ENCODE peak calls at places on chromosomes 3 and 15, in eight cellular contexts. M is endothelial cell of umbilical vein, F is hepatocyte, W is H1, O is fibroblast of lung, T is PC-3, Y is GM23248, L is mammary epithelial cell. E is an unnamed sample.

GRCh38 chr3:195253981-195254432 is 17.0 kb downstream of the XXYLT1 start:
- DNase-seq in O (no peak), Y (no peak), M (no peak), L (no peak), T (no peak), F (no peak), W (no peak), E (no peak)

GRCh38 chr3:100089802-100090668 is 24.3 kb downstream of the FILIP1L start:
- DNase-seq in Y (peak; percentile 89), W (peak; percentile 10), M (no peak), F (peak; percentile 65), O (peak; percentile 70), L (peak; percentile 39), T (peak; percentile 67), E (peak; percentile 63)

GRCh38 chr15:75836953-75837321 is 6.3 kb upstream of the UBE2Q2 start:
- DNase-seq in T (peak; percentile 71), Y (peak; percentile 91), L (peak; percentile 82), O (peak; percentile 88), W (no peak), M (peak; percentile 42), F (no peak), E (peak; percentile 8)

GRCh38 chr3:161310649-161311423 is 60.5 kb downstream of the SPTSSB start:
- DNase-seq in Y (no peak), W (no peak), M (no peak), O (no peak), T (no peak), F (no peak), L (no peak), E (no peak)

GRCh38 chr15:63922551-63923315 is 89.0 kb upstream of the HERC1 start:
- DNase-seq in T (no peak), W (no peak), Y (no peak), L (no peak), F (no peak), M (no peak), O (no peak), E (no peak)

GRCh38 chr3:58332575-58333179 is at the start of gene PXK:
- DNase-seq in Y (peak; percentile 94), L (peak; percentile 75), M (peak; percentile 75), O (peak; percentile 77), W (no peak), F (peak; percentile 88), T (peak; percentile 74), E (peak; percentile 70)

GRCh38 chr3:158722108-158722507 is 10.1 kb downstream of the RARRES1 start:
- DNase-seq in Y (no peak), F (no peak), O (no peak), T (no peak), L (no peak), M (no peak), W (no peak), E (peak; percentile 22)

GRCh38 chr15:89975482-89976291 is 25.4 kb upstream of the ZNF710 start:
- DNase-seq in M (no peak), Y (no peak), L (no peak), W (no peak), T (no peak), O (no peak), F (no peak), E (no peak)

GRCh38 chr3:61628636-61629035 is 67.3 kb downstream of the PTPRG start:
- DNase-seq in Y (peak; percentile 20), W (no peak), O (no peak), F (no peak), T (no peak), M (no peak), L (no peak), E (no peak)

GRCh38 chr15:60972301-60972700 is 256.8 kb downstream of the RORA start:
- DNase-seq in F (no peak), M (peak; percentile 25), W (no peak), O (peak; percentile 96), Y (peak; percentile 95), T (peak; percentile 15), L (peak; percentile 46), E (no peak)

GRCh38 chr3:184343200-184343876 is 5.9 kb downstream of the FAM131A start:
- DNase-seq in Y (no peak), L (no peak), T (no peak), M (no peak), W (no peak), O (peak; percentile 50), F (no peak), E (no peak)

GRCh38 chr3:152200476-152201422 is 68.0 kb upstream of the MBNL1 start:
- DNase-seq in L (no peak), Y (no peak), O (no peak), F (no peak), M (peak; percentile 46), T (no peak), W (no peak), E (no peak)

GRCh38 chr15:66780973-66781718 is 79.1 kb downstream of the SMAD6 start:
- DNase-seq in O (no peak), Y (no peak), T (no peak), F (no peak), M (no peak), L (no peak), W (no peak), E (no peak)

GRCh38 chr3:19013879-19014278 is 134.4 kb upstream of the KCNH8 start:
- DNase-seq in T (no peak), M (no peak), Y (no peak), O (no peak), L (no peak), W (no peak), F (peak; percentile 25), E (peak; percentile 8)

GRCh38 chr3:119497824-119498187 is 541 bp upstream of the TIMMDC1 start:
- DNase-seq in W (no peak), T (peak; percentile 38), L (peak; percentile 17), O (peak; percentile 38), M (peak; percentile 44), F (peak; percentile 50), Y (peak; percentile 62), E (peak; percentile 32)

GRCh38 chr3:170502297-170502696 is 83.6 kb downstream of the SLC7A14 start:
- DNase-seq in F (no peak), T (no peak), L (no peak), Y (peak; percentile 14), M (no peak), O (peak; percentile 59), W (no peak), E (peak; percentile 14)

GRCh38 chr3:125160911-125161371 is 51.6 kb downstream of the SLC12A8 start:
- DNase-seq in Y (peak; percentile 59), W (no peak), O (peak; percentile 92), F (no peak), L (no peak), M (peak; percentile 35), T (no peak), E (no peak)

GRCh38 chr3:37996785-37997301 is 6.3 kb downstream of the VILL start:
- DNase-seq in T (peak; percentile 96), W (peak; percentile 50), F (peak; percentile 88), Y (peak; percentile 81), M (peak; percentile 84), O (peak; percentile 71), L (peak; percentile 75), E (peak; percentile 70)

GRCh38 chr3:16550305-16550675 is 36.8 kb upstream of the RFTN1 start:
- DNase-seq in O (no peak), M (no peak), T (no peak), F (no peak), Y (no peak), W (no peak), L (peak; percentile 37), E (no peak)

GRCh38 chr15:36356511-36356910 is 222.9 kb upstream of the CDIN1 start:
- DNase-seq in O (no peak), L (no peak), Y (no peak), W (no peak), T (no peak), M (no peak), F (no peak), E (no peak)

GRCh38 chr3:45343947-45344346 is 44.4 kb upstream of the LARS2 start:
- DNase-seq in O (no peak), F (no peak), Y (no peak), L (no peak), T (peak; percentile 48), W (no peak), M (no peak), E (no peak)

GRCh38 chr3:32106929-32107362 is 526 bp downstream of the GPD1L start:
- DNase-seq in W (no peak), O (peak; percentile 7), M (no peak), L (no peak), Y (peak; percentile 42), F (peak; percentile 41), T (peak; percentile 36), E (peak; percentile 44)

DNA sequence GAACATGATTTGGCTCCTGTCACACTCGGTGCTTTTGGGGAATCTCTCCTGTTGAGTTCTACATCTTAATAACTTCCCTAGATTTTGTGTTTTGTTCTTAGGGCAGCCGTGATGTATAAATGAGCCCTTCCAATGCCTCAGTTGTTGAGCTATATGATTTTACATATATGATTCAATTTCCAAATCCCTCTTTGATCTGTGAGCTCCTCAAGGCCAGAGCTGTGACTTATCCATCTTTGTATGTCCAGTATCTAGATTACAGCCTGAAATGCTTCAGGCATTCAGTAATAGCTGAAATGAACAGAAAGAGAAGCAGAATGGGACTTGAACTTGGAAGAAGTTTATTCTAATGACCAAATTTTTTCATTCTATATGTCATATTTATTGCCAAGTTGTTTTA is 26.6 kb downstream of the CGGBP1 start:
- DNase-seq in M (no peak), O (peak; percentile 16), T (peak; percentile 6), L (no peak), Y (peak; percentile 37), F (no peak), W (no peak), E (no peak)
- H3K4me3 ChIP-seq in M (peak overlapping the region; percentile 84), O (peak overlapping the region; percentile 50), T (peak overlapping the region; percentile 69), L (no peak overlapping the region), Y (peak overlapping the region; percentile 77), F (no peak overlapping the region), W (no peak overlapping the region), E (peak overlapping the region; percentile 53)

GRCh38 chr3:127034990-127035652 is 52.2 kb downstream of the PLXNA1 start:
- DNase-seq in M (no peak), T (no peak), O (no peak), L (no peak), Y (no peak), F (no peak), W (no peak), E (no peak)
- TF ChIP-seq EZH2 in M (no peak), T (no peak), O (no peak), L (no peak), Y (no peak), F (no peak), W (no peak), E (no peak)

DNA sequence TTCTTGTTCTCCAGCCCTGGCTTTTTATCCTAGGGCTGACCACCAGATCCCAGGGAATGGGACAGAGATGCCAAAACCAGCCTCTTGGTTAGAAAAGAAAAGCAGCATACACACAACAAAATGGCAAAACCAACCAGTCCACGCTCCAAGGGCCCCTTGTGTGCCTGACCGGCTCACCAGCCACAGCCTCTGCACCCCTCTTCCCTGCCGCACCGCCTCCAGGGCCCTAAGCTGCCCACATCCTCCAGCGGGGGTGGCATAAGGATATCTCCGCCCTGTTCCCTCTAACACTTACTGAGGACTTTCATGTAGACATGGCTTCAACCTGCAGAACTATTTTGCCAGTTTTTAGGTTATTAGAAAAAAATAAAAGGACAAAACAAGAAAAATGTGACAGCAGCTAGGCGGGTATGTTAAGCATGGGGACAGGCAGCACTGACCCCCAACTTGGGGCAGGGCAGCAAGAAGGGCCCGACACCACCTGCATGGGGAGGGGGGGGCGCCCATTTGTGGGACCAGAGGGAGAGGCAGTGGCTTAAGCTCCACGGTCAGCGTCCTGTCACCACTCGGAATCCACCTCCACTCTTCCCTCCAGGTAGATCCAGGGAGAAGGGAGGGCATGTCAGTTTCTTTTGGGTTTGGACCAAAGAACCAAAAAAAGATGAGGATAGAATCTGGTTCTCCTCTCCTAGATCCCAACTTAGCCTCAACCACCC is 49.1 kb downstream of the DHX30 start:
- DNase-seq in O (no peak), F (no peak), M (no peak), L (no peak), Y (no peak), T (no peak), W (no peak), E (no peak)
- H3K27ac ChIP-seq in O (no peak overlapping the region), F (no peak overlapping the region), M (no peak overlapping the region), L (no peak overlapping the region), Y (no peak overlapping the region), T (no peak overlapping the region), W (no peak overlapping the region), E (no peak overlapping the region)

GRCh38 chr3:186361246-186361611 is 805 bp downstream of the DGKG start:
- DNase-seq in W (no peak), O (no peak), M (no peak), Y (no peak), F (no peak), L (no peak), T (no peak), E (no peak)
- H3K4me3 ChIP-seq in W (peak overlapping the region; percentile 50), O (no peak overlapping the region), M (no peak overlapping the region), Y (no peak overlapping the region), F (no peak overlapping the region), L (no peak overlapping the region), T (peak overlapping the region; percentile 59), E (no peak overlapping the region)

E was measured in PC-9.